ENCODE peak calls at places on chromosomes 6 and 20, in five cellular contexts. X, Q, I, T and J are unnamed samples.

GRCh38 chr6:151284431-151285060 is 44.8 kb downstream of the AKAP12 start:
- DNase-seq in X (no peak), Q (no peak), I (no peak), T (no peak), J (no peak)

GRCh38 chr20:25532015-25532751 is 53.1 kb downstream of the NINL start:
- DNase-seq in X (peak; percentile 41), Q (no peak), I (peak; percentile 31), T (no peak), J (no peak)

GRCh38 chr20:16555754-16556153 is 17.5 kb downstream of the KIF16B start:
- DNase-seq in X (no peak), Q (no peak), I (no peak), T (peak; percentile 23), J (no peak)

GRCh38 chr6:125124250-125124777 is 29.3 kb upstream of the TPD52L1 start:
- DNase-seq in X (peak; percentile 17), Q (no peak), I (no peak), T (no peak), J (no peak)

GRCh38 chr6:106670236-106670635 is 40.9 kb downstream of the QRSL1 start:
- DNase-seq in X (no peak), Q (no peak), I (no peak), T (no peak), J (no peak)

GRCh38 chr6:15533379-15534044 is 129.3 kb downstream of the DTNBP1 start:
- DNase-seq in X (no peak), Q (no peak), I (no peak), T (peak; percentile 51), J (peak; percentile 61)

GRCh38 chr6:105798057-105798456 is 288.1 kb upstream of the PRDM1 start:
- DNase-seq in X (no peak), Q (no peak), I (no peak), T (peak; percentile 92), J (peak; percentile 91)

GRCh38 chr20:37202267-37202943 is 23.1 kb upstream of the MROH8 start:
- DNase-seq in X (peak; percentile 81), Q (peak; percentile 65), I (peak; percentile 65), T (peak; percentile 95), J (peak; percentile 97)

GRCh38 chr6:84767591-84768201 is 3.3 kb upstream of the TBX18 start:
- DNase-seq in X (no peak), Q (no peak), I (no peak), T (no peak), J (no peak)

GRCh38 chr20:6533828-6534388 is 233.6 kb upstream of the BMP2 start:
- DNase-seq in X (no peak), Q (no peak), I (no peak), T (peak; percentile 91), J (peak; percentile 90)

GRCh38 chr20:46131396-46131795 is 13.3 kb downstream of the CD40 start:
- DNase-seq in X (no peak), Q (no peak), I (peak; percentile 27), T (no peak), J (no peak)

GRCh38 chr6:15675537-15676170 is 12.8 kb upstream of the DTNBP1 start:
- DNase-seq in X (no peak), Q (no peak), I (peak; percentile 17), T (no peak), J (no peak)

GRCh38 chr20:48885237-48885636 is 36.3 kb upstream of the ARFGEF2 start:
- DNase-seq in X (no peak), Q (no peak), I (no peak), T (no peak), J (no peak)

GRCh38 chr6:72748759-72749158 is 126.9 kb downstream of the KCNQ5 start:
- DNase-seq in X (no peak), Q (no peak), I (no peak), T (peak; percentile 77), J (peak; percentile 57)

GRCh38 chr6:27776504-27776903 is 135.7 kb downstream of the OR2B2 start:
- DNase-seq in X (no peak), Q (no peak), I (no peak), T (no peak), J (no peak)

GRCh38 chr6:27777126-27777525 is 135.1 kb downstream of the OR2B2 start:
- DNase-seq in X (no peak), Q (no peak), I (no peak), T (no peak), J (no peak)

GRCh38 chr6:27778625-27779417 is 133.4 kb downstream of the OR2B2 start:
- DNase-seq in X (no peak), Q (no peak), I (no peak), T (no peak), J (no peak)

GRCh38 chr6:27775796-27776184 is 136.4 kb downstream of the OR2B2 start:
- DNase-seq in X (no peak), Q (no peak), I (no peak), T (no peak), J (no peak)

DNA sequence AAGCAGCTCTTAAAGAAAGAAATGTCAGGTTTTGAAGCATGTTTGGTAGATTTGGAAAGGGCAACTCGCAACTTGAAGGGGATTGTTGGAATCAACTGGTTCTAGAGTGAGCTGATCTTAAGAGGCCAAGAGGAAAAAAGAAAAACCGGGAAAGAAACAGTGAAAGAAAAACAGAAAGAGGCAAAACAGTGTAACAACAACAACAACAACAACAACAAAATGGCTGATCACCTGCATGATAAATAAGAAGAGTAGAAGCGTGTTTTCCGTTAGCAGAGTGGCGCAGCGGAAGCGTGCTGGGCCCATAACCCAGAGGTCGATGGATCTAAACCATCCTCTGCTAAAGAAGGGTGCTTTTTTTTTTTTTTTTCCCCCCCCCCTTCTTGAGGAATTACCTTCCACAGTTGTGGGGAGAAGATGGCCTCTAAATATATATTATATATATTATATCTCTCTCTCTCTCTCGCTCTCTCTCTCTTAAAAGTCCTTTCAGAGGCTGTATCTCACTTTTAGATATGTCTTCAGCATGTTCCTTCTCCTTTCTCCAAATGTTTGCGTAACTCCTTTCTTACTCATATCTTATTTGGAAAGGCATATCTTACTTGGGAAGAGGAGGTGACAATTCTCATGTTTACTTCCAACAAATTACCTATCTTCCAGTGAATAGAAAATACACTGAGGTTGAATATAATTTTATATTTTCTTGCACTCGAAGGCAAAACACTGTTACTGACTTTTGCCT is 134.4 kb downstream of the OR2B2 start:
- DNase-seq in X (no peak), Q (no peak), I (no peak), T (no peak), J (peak; percentile 6)
- H3K4me3 ChIP-seq in X (peak overlapping the region; percentile 38), Q (no peak overlapping the region), I (no peak overlapping the region), T (no peak overlapping the region), J (peak overlapping the region; percentile 39)

DNA sequence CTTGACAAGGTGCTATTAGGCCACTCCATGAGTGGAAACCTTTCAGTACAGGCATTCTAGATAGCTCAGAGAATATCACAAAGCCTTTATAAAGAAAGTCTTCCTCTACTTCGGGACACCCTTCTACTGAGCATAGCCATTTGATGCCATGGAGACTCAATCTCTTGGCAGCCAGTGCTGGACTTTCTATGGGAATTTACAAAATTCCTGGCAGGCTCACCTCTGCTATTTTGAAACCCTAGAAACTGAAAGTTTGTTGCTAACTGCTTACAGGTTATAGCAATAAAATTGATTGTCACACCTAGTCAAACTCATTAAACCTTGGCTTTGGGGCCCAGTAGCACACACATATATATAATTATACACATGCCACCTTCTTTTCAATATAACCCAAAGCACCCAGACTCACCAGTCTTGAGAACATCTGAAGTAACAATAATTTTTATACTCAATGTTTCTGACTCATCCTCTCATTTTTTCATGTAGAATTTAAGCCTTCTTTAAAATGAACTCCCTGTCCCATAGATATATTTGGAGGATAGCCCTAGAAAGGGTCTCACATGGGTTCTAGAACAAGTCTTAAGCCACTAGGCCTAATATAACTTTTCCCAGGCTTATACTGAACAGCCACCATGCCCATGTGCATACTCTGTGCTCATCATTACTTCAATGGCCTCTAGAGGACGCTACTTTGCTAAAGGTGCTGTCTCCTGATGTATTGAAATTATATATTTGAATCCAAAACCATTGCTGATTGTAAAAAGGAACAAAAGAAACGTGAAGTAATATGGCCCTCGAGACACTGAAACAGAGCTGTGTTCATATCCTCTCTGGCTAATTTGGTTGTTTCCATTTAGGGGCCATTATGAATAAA is 368.1 kb upstream of the MARCKS start:
- DNase-seq in X (no peak), Q (no peak), I (no peak), T (no peak), J (no peak)
- TF ChIP-seq CTCF in X (peak; percentile 19), Q (peak; percentile 21), I (peak; percentile 6), T (no peak), J (peak; percentile 20)

DNA sequence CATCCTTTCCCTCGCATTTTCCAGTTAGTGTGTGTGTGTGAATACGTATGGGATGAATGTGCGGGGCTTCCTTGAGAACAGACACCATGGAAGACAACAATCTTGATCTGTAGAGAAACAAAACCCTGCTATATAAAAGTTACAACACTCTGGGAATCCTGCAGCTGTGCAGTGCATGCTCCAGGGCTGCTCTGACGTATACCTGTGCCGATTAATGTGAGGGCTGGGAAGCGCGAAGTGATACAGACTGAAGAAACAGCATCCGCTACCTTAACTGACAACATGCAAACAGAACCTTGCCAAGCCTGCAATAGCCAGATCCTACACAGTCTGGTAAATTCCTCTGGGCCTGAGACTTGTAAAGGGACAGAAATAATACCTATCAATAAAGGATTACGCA is 31.6 kb upstream of the MTRF1L start:
- DNase-seq in X (no peak), Q (no peak), I (no peak), T (no peak), J (no peak)
- H3K4me3 ChIP-seq in X (no peak overlapping the region), Q (no peak overlapping the region), I (no peak overlapping the region), T (no peak overlapping the region), J (no peak overlapping the region)

GRCh38 chr6:41147917-41148316 is 6.2 kb downstream of the TREML1 start:
- DNase-seq in X (no peak), Q (no peak), I (no peak), T (no peak), J (no peak)
- TF ChIP-seq CTCF in X (no peak), Q (no peak), I (no peak), T (no peak), J (no peak)

GRCh38 chr6:33862536-33862935 is 58.7 kb upstream of the MLN start:
- DNase-seq in X (no peak), Q (no peak), I (no peak), T (no peak), J (no peak)
- H3K4me3 ChIP-seq in X (no peak overlapping the region), Q (no peak overlapping the region), I (no peak overlapping the region), T (no peak overlapping the region), J (no peak overlapping the region)

GRCh38 chr20:38997622-38998021 is 35.5 kb downstream of the DHX35 start:
- DNase-seq in X (no peak), Q (no peak), I (no peak), T (no peak), J (no peak)
- TF ChIP-seq CTCF in X (no peak), Q (no peak), I (no peak), T (no peak), J (no peak)

GRCh38 chr20:64078934-64079272 is 415 bp downstream of the RGS19 start:
- DNase-seq in X (no peak), Q (no peak), I (no peak), T (no peak), J (no peak)
- H3K4me3 ChIP-seq in X (peak overlapping the region; percentile 77), Q (peak overlapping the region; percentile 82), I (peak overlapping the region; percentile 94), T (peak overlapping the region; percentile 71), J (peak overlapping the region; percentile 80)